ENCODE peak calls at places on chromosomes 12 and 14, in ten cellular contexts. P, G, H, C, N, D, F, E, O and M are unnamed samples.

GRCh38 chr12:119456824-119457223 is 122.3 kb downstream of the CCDC60 start:
- DNase-seq in D (no peak), P (no peak), G (no peak), H (no peak), O (no peak), E (no peak), N (no peak), C (no peak), F (no peak), M (no peak)

GRCh38 chr12:18057051-18057450 is 32.9 kb downstream of the RERGL start:
- DNase-seq in D (no peak), P (no peak), C (no peak), H (no peak), O (no peak), F (no peak), G (no peak), E (no peak), N (no peak), M (no peak)

GRCh38 chr14:51828017-51828797 is 32.2 kb upstream of the GNG2 start:
- DNase-seq in N (peak), H (peak), F (peak), C (no peak), D (peak), E (no peak), P (peak), O (peak), G (no peak), M (no peak)

GRCh38 chr14:51652168-51653095 is 722 bp downstream of the FRMD6 start:
- DNase-seq in P (peak), C (peak), F (peak), G (peak), D (no peak), E (peak), H (peak), N (peak), O (no peak), M (no peak)

GRCh38 chr12:41302979-41303403 is 114.9 kb downstream of the PDZRN4 start:
- DNase-seq in P (no peak), F (no peak), D (no peak), H (no peak), C (no peak), O (no peak), E (no peak), N (no peak), G (no peak), M (no peak)

GRCh38 chr12:5796171-5797091 is 148.6 kb downstream of the ANO2 start:
- DNase-seq in E (no peak), P (peak), H (no peak), N (peak), G (peak), C (peak), F (no peak), O (peak), D (no peak), M (peak)

GRCh38 chr14:56378046-56378445 is 201.6 kb upstream of the TMEM260 start:
- DNase-seq in D (no peak), E (no peak), O (peak), G (no peak), F (no peak), N (no peak), H (no peak), P (no peak), C (no peak), M (no peak)

GRCh38 chr14:100383727-100384158 is 60.6 kb downstream of the SLC25A47 start:
- DNase-seq in P (peak), O (peak), N (peak), F (peak), H (peak), C (peak), G (peak), E (peak), D (peak), M (peak)

GRCh38 chr14:54675236-54676125 is 108.6 kb downstream of the SAMD4A start:
- DNase-seq in D (no peak), H (no peak), E (no peak), G (no peak), N (no peak), O (no peak), P (no peak), C (no peak), F (no peak), M (no peak)

GRCh38 chr14:41604793-41605534 is 1.7 kb upstream of the LRFN5 start:
- DNase-seq in H (no peak), P (peak), N (peak), D (no peak), E (no peak), C (no peak), O (peak), F (no peak), G (peak), M (peak)

GRCh38 chr14:90088160-90088559 is 26.4 kb downstream of the KCNK13 start:
- DNase-seq in E (no peak), N (no peak), H (no peak), F (no peak), G (no peak), O (no peak), D (no peak), P (no peak), C (no peak), M (no peak)

GRCh38 chr12:66851134-66851533 is 172.3 kb upstream of the GRIP1 start:
- DNase-seq in O (no peak), P (no peak), E (no peak), F (no peak), D (no peak), G (no peak), N (no peak), H (no peak), C (no peak), M (no peak)

GRCh38 chr12:108720757-108721514 is 10.4 kb downstream of the CORO1C start:
- DNase-seq in H (peak), E (no peak), P (no peak), F (no peak), N (no peak), D (peak), O (no peak), G (no peak), C (no peak), M (no peak)

GRCh38 chr14:64755661-64756265 is 51.5 kb downstream of the PLEKHG3 start:
- DNase-seq in C (no peak), H (peak), P (no peak), F (peak), N (no peak), D (peak), G (no peak), O (peak), E (no peak), M (no peak)

GRCh38 chr12:43786899-43787693 is 19.0 kb downstream of the TWF1 start:
- DNase-seq in C (no peak), E (no peak), N (no peak), F (no peak), G (no peak), P (no peak), D (no peak), H (no peak), O (peak), M (no peak)

GRCh38 chr12:109440851-109441490 is 36.1 kb downstream of the KCTD10 start:
- DNase-seq in N (no peak), E (no peak), D (no peak), F (no peak), H (no peak), P (no peak), O (no peak), G (no peak), C (peak), M (peak)

GRCh38 chr14:61701946-61702345 is 6.6 kb downstream of the HIF1A start:
- DNase-seq in N (no peak), O (no peak), C (no peak), D (no peak), P (no peak), F (no peak), E (no peak), G (no peak), H (no peak), M (no peak)
- H3K27ac ChIP-seq in N (no peak), O (no peak), C (no peak), D (peak), P (no peak), F (no peak), E (no peak), G (no peak), H (peak), M (no peak)

GRCh38 chr12:58009355-58009754 is 68.0 kb downstream of the ATP23 start:
- DNase-seq in N (no peak), P (no peak), D (no peak), O (no peak), E (no peak), G (no peak), F (no peak), H (no peak), C (no peak), M (no peak)
- TF ChIP-seq CTCF in N (no peak), P (no peak), D (no peak), O (no peak), E (no peak), G (no peak), F (no peak), H (no peak), C (no peak), M (no peak)

GRCh38 chr12:20757-21156 is 45.8 kb upstream of the IQSEC3 start:
- DNase-seq in O (no peak), N (no peak), G (no peak), F (no peak), H (no peak), P (no peak), C (no peak), E (no peak), D (no peak), M (no peak)

GRCh38 chr12:22190-22529 is 44.4 kb upstream of the IQSEC3 start:
- DNase-seq in O (no peak), H (no peak), D (no peak), E (no peak), N (no peak), P (no peak), G (no peak), C (peak), F (no peak), M (no peak)

GRCh38 chr12:21301-22189 is 45.0 kb upstream of the IQSEC3 start:
- DNase-seq in F (no peak), O (no peak), D (no peak), C (no peak), H (no peak), P (no peak), G (no peak), N (no peak), E (no peak), M (no peak)

GRCh38 chr12:22530-23201 is 43.9 kb upstream of the IQSEC3 start:
- DNase-seq in G (no peak), P (no peak), N (no peak), C (no peak), F (no peak), D (no peak), E (no peak), H (no peak), O (no peak), M (no peak)
- H3K27ac ChIP-seq in G (no peak), P (no peak), N (no peak), C (no peak), F (no peak), D (no peak), E (no peak), H (no peak), O (no peak), M (no peak)

GRCh38 chr14:72921396-72921795 is 4.9 kb upstream of the DCAF4 start:
- DNase-seq in O (peak), P (no peak), H (no peak), E (no peak), C (no peak), F (no peak), N (no peak), D (no peak), G (no peak), M (no peak)
- TF ChIP-seq CTCF in O (no peak), P (no peak), H (no peak), E (no peak), C (no peak), F (no peak), N (no peak), D (no peak), G (no peak), M (no peak)